ENCODE peak calls at places on chromosome 17, in ten cellular contexts. G is nephron progenitor cell; Q is kidney glomerular epithelial cell; Z is cardiac fibroblast; C is AG08396; F is psoas muscle; B is astrocyte of the cerebellum; E is amniotic epithelial cell; J is iPS-NIHi11; M is activated CD4-positive, alpha-beta T cell treated with anti-CD3 and anti-CD28 coated beads, Interleukin-2, amount 50 U/mL, for 1 hour. X is an unnamed sample.
A peak's percentile ranks its signal among the peaks of the same experiment; 100 is the strongest.

GRCh38 chr17:12627776-12628491 is 37.8 kb upstream of the MYOCD start:
- DNase-seq in M (no peak), G (no peak), Z (peak; percentile 82), C (no peak), J (no peak), E (peak; percentile 82), B (no peak), Q (peak; percentile 42), F (no peak), X (no peak)

GRCh38 chr17:13001991-13002615 is 15.7 kb downstream of the ELAC2 start:
- DNase-seq in Q (no peak), C (no peak), J (no peak), B (no peak), E (no peak), F (peak; percentile 6), Z (peak; percentile 23), G (no peak), M (no peak), X (no peak)

GRCh38 chr17:55794681-55795080 is 43.8 kb downstream of the PCTP start:
- DNase-seq in G (no peak), Z (no peak), M (no peak), J (no peak), E (no peak), F (no peak), Q (no peak), B (no peak), C (no peak), X (no peak)

GRCh38 chr17:63464691-63465090 is 12.2 kb upstream of the ACE start:
- DNase-seq in Q (no peak), J (no peak), C (no peak), E (no peak), G (no peak), M (no peak), F (no peak), B (no peak), Z (no peak), X (no peak)

GRCh38 chr17:1552911-1553310 is 9.7 kb downstream of the PITPNA start:
- DNase-seq in F (no peak), M (no peak), C (no peak), G (no peak), B (no peak), J (no peak), Z (no peak), Q (no peak), E (no peak), X (no peak)

GRCh38 chr17:10516065-10516464 is 2.3 kb downstream of the MYH1 start:
- DNase-seq in F (peak; percentile 50), M (no peak), B (no peak), Q (no peak), C (no peak), J (no peak), Z (no peak), E (no peak), G (no peak), X (no peak)

GRCh38 chr17:43839670-43840101 is 6.7 kb upstream of the MPP3 start:
- DNase-seq in Q (no peak), F (no peak), Z (no peak), G (no peak), E (no peak), B (no peak), J (peak; percentile 55), C (no peak), M (no peak), X (peak; percentile 24)

GRCh38 chr17:77596491-77597420 is 361.7 kb upstream of the TNRC6C start:
- DNase-seq in Q (no peak), M (no peak), C (no peak), F (no peak), Z (no peak), G (no peak), B (no peak), E (no peak), J (no peak), X (no peak)

GRCh38 chr17:50361561-50362480 is 11.2 kb downstream of the MRPL27 start:
- DNase-seq in Q (peak; percentile 35), F (peak; percentile 68), J (peak; percentile 81), M (peak; percentile 51), C (peak; percentile 84), B (peak; percentile 29), Z (peak; percentile 79), E (peak; percentile 74), G (peak; percentile 52), X (peak; percentile 62)

GRCh38 chr17:81885869-81886548 is 5.4 kb downstream of the ALYREF start:
- DNase-seq in F (peak; percentile 92), G (no peak), Z (peak; percentile 32), E (no peak), C (peak; percentile 47), B (no peak), Q (peak; percentile 90), M (no peak), J (no peak), X (peak; percentile 93)

GRCh38 chr17:77734371-77735050 is 224.0 kb upstream of the TNRC6C start:
- DNase-seq in M (no peak), F (peak; percentile 93), G (peak; percentile 71), B (no peak), Z (peak; percentile 34), Q (peak; percentile 19), C (peak; percentile 69), J (peak; percentile 70), E (peak; percentile 69), X (no peak)

GRCh38 chr17:49987681-49988441 is 7.2 kb downstream of the DLX3 start:
- DNase-seq in Q (peak; percentile 21), E (no peak), B (no peak), J (peak; percentile 59), F (no peak), M (no peak), Z (no peak), C (no peak), G (no peak), X (peak; percentile 50)

GRCh38 chr17:7095642-7096041 is 15.6 kb upstream of the CLEC10A start:
- DNase-seq in C (no peak), E (no peak), B (no peak), M (no peak), Z (no peak), F (no peak), G (no peak), Q (no peak), J (no peak), X (no peak)

GRCh38 chr17:27489045-27489715 is 32.9 kb downstream of the KSR1 start:
- DNase-seq in E (peak; percentile 79), G (no peak), B (peak; percentile 26), J (peak; percentile 43), Q (no peak), F (peak; percentile 89), M (no peak), C (peak; percentile 73), Z (peak; percentile 62), X (no peak)

GRCh38 chr17:14616508-14616907 is 315.6 kb downstream of the HS3ST3B1 start:
- DNase-seq in G (no peak), J (no peak), F (no peak), M (no peak), Z (no peak), Q (no peak), E (no peak), B (no peak), C (no peak), X (no peak)

GRCh38 chr17:14112407-14112806 is 43.1 kb downstream of the COX10 start:
- DNase-seq in G (no peak), F (no peak), E (no peak), M (no peak), Q (no peak), Z (no peak), B (no peak), J (no peak), C (no peak), X (no peak)

GRCh38 chr17:75832652-75833400 is 11.4 kb downstream of the UNC13D start:
- DNase-seq in Q (no peak), C (no peak), M (no peak), G (no peak), Z (no peak), F (no peak), J (peak; percentile 78), B (no peak), E (no peak), X (no peak)

GRCh38 chr17:44959821-44960523 is 8.1 kb downstream of the C1QL1 start:
- DNase-seq in J (no peak), G (no peak), C (no peak), M (no peak), Q (no peak), F (no peak), Z (no peak), E (no peak), B (no peak), X (no peak)

GRCh38 chr17:40303009-40303657 is 5.8 kb upstream of the RARA start:
- DNase-seq in M (peak; percentile 54), Q (peak; percentile 50), J (peak; percentile 58), E (peak; percentile 65), Z (peak; percentile 82), B (peak; percentile 65), G (no peak), F (peak; percentile 19), C (peak; percentile 51), X (peak; percentile 64)

GRCh38 chr17:27760069-27760885 is 40.1 kb downstream of the NOS2 start:
- DNase-seq in Z (peak; percentile 58), J (peak; percentile 76), C (peak; percentile 54), G (peak; percentile 86), Q (peak; percentile 8), F (peak; percentile 76), M (peak; percentile 68), E (peak; percentile 13), B (no peak), X (peak; percentile 55)

GRCh38 chr17:49132699-49133364 is at the start of gene B4GALNT2:
- DNase-seq in E (no peak), C (peak; percentile 57), B (no peak), G (peak; percentile 51), Q (no peak), Z (no peak), J (peak; percentile 80), M (peak; percentile 4), F (peak; percentile 56), X (peak; percentile 21)

GRCh38 chr17:32335647-32336046 is 6.3 kb downstream of the C17orf75 start:
- DNase-seq in E (peak; percentile 61), G (no peak), Q (peak; percentile 45), C (peak; percentile 42), M (no peak), Z (peak; percentile 86), B (no peak), F (no peak), J (no peak), X (peak; percentile 38)

GRCh38 chr17:3963214-3964201 is 729 bp downstream of the ATP2A3 start:
- DNase-seq in J (no peak), Z (no peak), G (no peak), C (no peak), B (no peak), Q (no peak), F (no peak), E (no peak), M (peak; percentile 62), X (no peak)

GRCh38 chr17:77329741-77330531 is 189.2 kb downstream of the SEC14L1 start:
- DNase-seq in Z (no peak), Q (no peak), M (no peak), C (peak; percentile 4), G (no peak), B (no peak), J (no peak), E (no peak), F (peak; percentile 50), X (no peak)

GRCh38 chr17:31746884-31747495 is 112.1 kb downstream of the COPRS start:
- DNase-seq in E (no peak), F (no peak), J (no peak), M (no peak), Z (no peak), C (no peak), B (no peak), Q (no peak), G (no peak), X (no peak)

GRCh38 chr17:80605326-80606066 is 60.9 kb downstream of the RPTOR start:
- DNase-seq in E (peak; percentile 86), Q (peak; percentile 23), B (no peak), F (no peak), C (no peak), M (peak; percentile 21), J (no peak), Z (peak; percentile 48), G (no peak), X (peak; percentile 90)

GRCh38 chr17:78785663-78786057 is 3.6 kb upstream of the CYTH1 start:
- DNase-seq in J (no peak), G (no peak), B (no peak), M (no peak), E (no peak), Q (no peak), F (no peak), Z (no peak), C (no peak), X (no peak)

X was measured in ACHN.